ENCODE peak calls at places on chromosomes 7 and 10, in ten cellular contexts. J is CD4-positive, alpha-beta T cell; S is esophagus squamous epithelium; N is OCI-LY7; A is A673; W is HL-60; I is brain microvascular endothelial cell; M is upper lobe of right lung; Y is spleen; Z is endothelial cell of umbilical vein. V is an unnamed sample.

GRCh38 chr10:23512355-23513058 is 73.6 kb downstream of the OTUD1 start:
- DNase-seq in J (no peak), S (no peak), N (no peak), A (peak; percentile 37), W (peak; percentile 28), I (peak; percentile 57), M (no peak), Y (no peak), Z (no peak), V (no peak)

GRCh38 chr10:28367419-28367818 is 64.6 kb upstream of the MPP7 start:
- DNase-seq in J (no peak), S (no peak), N (no peak), A (no peak), W (no peak), I (no peak), M (no peak), Y (no peak), Z (no peak), V (no peak)

GRCh38 chr10:105148921-105149320 is 507.8 kb downstream of the SORCS3 start:
- DNase-seq in J (no peak), S (no peak), N (no peak), A (no peak), W (no peak), I (no peak), M (no peak), Y (no peak), Z (no peak), V (no peak)

GRCh38 chr7:50687575-50688261 is 95.0 kb downstream of the GRB10 start:
- DNase-seq in J (no peak), S (no peak), N (no peak), A (no peak), W (no peak), I (no peak), M (no peak), Y (no peak), Z (no peak), V (no peak)

GRCh38 chr7:73995330-73995729 is 32.6 kb upstream of the ELN start:
- DNase-seq in J (no peak), S (no peak), N (no peak), A (no peak), W (no peak), I (peak; percentile 49), M (no peak), Y (no peak), Z (no peak), V (peak; percentile 58)

GRCh38 chr10:112637901-112638300 is 190.9 kb downstream of the VTI1A start:
- DNase-seq in J (no peak), S (no peak), N (no peak), A (no peak), W (no peak), I (no peak), M (no peak), Y (no peak), Z (no peak), V (no peak)

GRCh38 chr10:12606461-12606860 is 257.1 kb downstream of the CAMK1D start:
- DNase-seq in J (no peak), S (no peak), N (no peak), A (no peak), W (no peak), I (no peak), M (no peak), Y (no peak), Z (no peak), V (no peak)

GRCh38 chr7:132368246-132368900 is 207.9 kb downstream of the PLXNA4 start:
- DNase-seq in J (no peak), S (no peak), N (no peak), A (no peak), W (no peak), I (no peak), M (no peak), Y (no peak), Z (no peak), V (no peak)

GRCh38 chr7:132783824-132784223 is 207.6 kb upstream of the PLXNA4 start:
- DNase-seq in J (no peak), S (no peak), N (no peak), A (peak; percentile 12), W (no peak), I (peak; percentile 89), M (no peak), Y (no peak), Z (no peak), V (no peak)

GRCh38 chr7:55254596-55255500 is 110.3 kb upstream of the LANCL2 start:
- DNase-seq in J (peak; percentile 63), S (no peak), N (peak; percentile 54), A (peak; percentile 81), W (peak; percentile 5), I (peak; percentile 61), M (peak; percentile 92), Y (peak; percentile 91), Z (peak; percentile 62), V (peak; percentile 31)

GRCh38 chr7:105268056-105268455 is 120.7 kb downstream of the SRPK2 start:
- DNase-seq in J (no peak), S (no peak), N (no peak), A (no peak), W (no peak), I (peak; percentile 68), M (no peak), Y (no peak), Z (no peak), V (no peak)

GRCh38 chr10:42988069-42988468 is 88.8 kb upstream of the RET start:
- DNase-seq in J (no peak), S (no peak), N (no peak), A (no peak), W (no peak), I (no peak), M (no peak), Y (peak; percentile 48), Z (no peak), V (no peak)

GRCh38 chr10:124414077-124414476 is 4.6 kb downstream of the OAT start:
- DNase-seq in J (no peak), S (no peak), N (no peak), A (no peak), W (no peak), I (no peak), M (no peak), Y (no peak), Z (peak; percentile 24), V (no peak)

GRCh38 chr7:16399265-16399801 is 22.0 kb downstream of the CRPPA start:
- DNase-seq in J (no peak), S (no peak), N (no peak), A (no peak), W (no peak), I (no peak), M (no peak), Y (no peak), Z (peak; percentile 5), V (no peak)
- TF ChIP-seq CTCF in J (no peak), S (no peak), N (no peak), A (no peak), W (no peak), I (no peak), M (no peak), Y (no peak), Z (no peak), V (no peak)

DNA sequence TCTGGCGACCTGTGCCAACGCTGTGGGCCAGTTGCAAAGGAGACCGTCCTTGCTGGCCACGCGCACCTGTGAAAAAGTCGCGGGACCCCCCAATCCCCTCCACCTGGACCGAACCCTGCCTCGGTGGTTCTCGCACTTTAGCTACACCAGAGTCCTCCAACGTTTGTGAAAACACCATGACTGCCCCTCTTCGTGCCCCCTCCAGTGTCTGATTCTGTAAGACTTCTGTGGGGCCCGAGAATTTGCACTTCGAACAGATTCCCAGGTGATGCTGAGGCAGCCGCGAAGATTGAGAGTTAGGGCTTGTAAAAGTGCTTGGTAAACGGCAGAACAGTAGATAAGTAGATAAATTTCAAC is 102.4 kb upstream of the SVIL start:
- DNase-seq in J (no peak), S (no peak), N (no peak), A (no peak), W (no peak), I (no peak), M (no peak), Y (no peak), Z (no peak), V (no peak)
- H3K27ac ChIP-seq in J (no peak overlapping the region), S (peak overlapping the region; percentile 96), N (no peak overlapping the region), A (no peak overlapping the region), W (no peak overlapping the region), I (no peak overlapping the region), M (peak overlapping the region; percentile 96), Y (no peak overlapping the region), Z (peak overlapping the region; percentile 82), V (peak overlapping the region; percentile 99)

GRCh38 chr7:20218261-20218660 is 1.1 kb upstream of the MACC1 start:
- DNase-seq in J (no peak), S (no peak), N (no peak), A (no peak), W (no peak), I (no peak), M (no peak), Y (no peak), Z (no peak), V (no peak)

GRCh38 chr7:20216637-20217036 is 547 bp downstream of the MACC1 start:
- DNase-seq in J (no peak), S (no peak), N (no peak), A (no peak), W (no peak), I (no peak), M (no peak), Y (no peak), Z (no peak), V (no peak)

GRCh38 chr7:20219062-20219445 is 1.9 kb upstream of the MACC1 start:
- DNase-seq in J (no peak), S (no peak), N (no peak), A (no peak), W (no peak), I (no peak), M (no peak), Y (no peak), Z (no peak), V (no peak)

GRCh38 chr7:20219446-20220292 is 2.5 kb upstream of the MACC1 start:
- DNase-seq in J (no peak), S (peak; percentile 48), N (peak; percentile 83), A (no peak), W (peak; percentile 97), I (peak; percentile 98), M (peak; percentile 79), Y (peak; percentile 92), Z (peak; percentile 95), V (peak; percentile 16)

DNA sequence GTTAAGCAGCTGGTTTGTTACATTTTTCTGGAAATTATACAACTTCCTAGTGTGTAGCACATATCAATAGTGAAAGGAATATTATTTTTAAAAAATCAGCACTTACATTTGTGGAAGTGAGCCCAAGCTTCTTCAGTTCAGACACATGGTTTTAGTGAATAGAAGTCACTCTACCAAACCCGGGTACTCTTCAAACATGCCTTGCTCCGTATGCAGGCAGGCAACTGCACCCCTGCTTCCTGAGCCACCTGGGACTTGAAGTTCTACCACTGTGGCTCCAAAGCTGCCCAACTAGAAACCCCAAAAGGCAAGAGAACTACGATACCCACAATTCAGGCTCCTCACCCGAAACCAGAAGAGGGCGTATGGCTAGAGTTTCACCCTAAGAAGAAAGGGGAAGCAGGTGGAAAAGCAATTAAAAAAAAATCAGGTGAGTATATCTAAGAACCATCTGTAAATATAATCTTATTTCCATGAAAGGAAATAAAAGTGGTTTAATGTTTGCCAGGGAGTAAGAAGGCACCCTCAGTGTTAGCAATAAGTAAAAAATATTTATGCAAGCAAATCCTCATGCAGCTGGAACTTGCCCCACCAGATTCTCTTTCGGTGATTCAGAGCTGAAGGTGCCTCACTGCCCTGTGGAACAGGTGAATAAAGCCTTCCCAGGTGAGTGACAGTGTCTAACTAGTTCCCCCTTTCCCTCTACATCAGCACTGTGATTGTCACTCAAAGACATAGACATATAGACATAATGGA is at the start of gene MACC1:
- DNase-seq in J (no peak), S (peak; percentile 30), N (peak; percentile 90), A (no peak), W (no peak), I (no peak), M (peak; percentile 80), Y (peak; percentile 89), Z (no peak), V (no peak)
- TF ChIP-seq CTCF in J (no peak), S (peak; percentile 53), N (peak; percentile 87), A (no peak), W (no peak), I (peak; percentile 10), M (peak; percentile 34), Y (peak; percentile 38), Z (no peak), V (no peak)

GRCh38 chr10:30811665-30812017 is 182.1 kb upstream of the LYZL2 start:
- DNase-seq in J (no peak), S (no peak), N (no peak), A (no peak), W (no peak), I (no peak), M (no peak), Y (no peak), Z (no peak), V (no peak)
- H3K27ac ChIP-seq in J (no peak overlapping the region), S (no peak overlapping the region), N (no peak overlapping the region), A (no peak overlapping the region), W (no peak overlapping the region), I (no peak overlapping the region), M (peak overlapping the region; percentile 19), Y (no peak overlapping the region), Z (peak overlapping the region; percentile 96), V (peak overlapping the region; percentile 83)